ENCODE peak calls at places on chromosomes 1 and 21, in five cellular contexts. U, B, Y, G and V are unnamed samples.

GRCh38 chr1:38500352-38500751 is 359.2 kb downstream of the RRAGC start:
- DNase-seq in Y (no peak), G (no peak), U (no peak), B (no peak), V (no peak)

GRCh38 chr1:247375747-247376146 is 40.2 kb upstream of the NLRP3 start:
- DNase-seq in Y (no peak), U (no peak), G (no peak), B (peak), V (no peak)

GRCh38 chr1:110060034-110060661 is 10.3 kb downstream of the ALX3 start:
- DNase-seq in G (no peak), Y (peak), B (peak), U (peak), V (no peak)

GRCh38 chr1:203069028-203069804 is 16.6 kb downstream of the MYOG start:
- DNase-seq in G (no peak), U (no peak), Y (no peak), B (no peak), V (no peak)

GRCh38 chr1:208557046-208557445 is 312.9 kb upstream of the PLXNA2 start:
- DNase-seq in G (no peak), U (no peak), B (no peak), Y (no peak), V (no peak)

GRCh38 chr1:67978988-67979516 is 71.4 kb downstream of the DIRAS3 start:
- DNase-seq in G (no peak), U (no peak), Y (peak), B (no peak), V (no peak)

GRCh38 chr1:248807067-248807737 is 18.5 kb downstream of the SH3BP5L start:
- DNase-seq in G (no peak), U (peak), B (peak), Y (peak), V (no peak)

GRCh38 chr21:45559216-45560105 is 17.2 kb upstream of the SLC19A1 start:
- DNase-seq in B (no peak), Y (no peak), U (no peak), G (no peak), V (no peak)

GRCh38 chr1:212451416-212452322 is 18.9 kb downstream of the NENF start:
- DNase-seq in Y (no peak), U (no peak), G (no peak), B (no peak), V (no peak)

GRCh38 chr1:167469280-167469965 is 48.9 kb downstream of the CD247 start:
- DNase-seq in Y (no peak), B (no peak), G (no peak), U (no peak), V (no peak)

GRCh38 chr21:34126691-34127090 is 53.3 kb downstream of the MRPS6 start:
- DNase-seq in U (no peak), G (no peak), Y (no peak), B (no peak), V (no peak)

GRCh38 chr1:22108343-22109135 is 34.4 kb downstream of the WNT4 start:
- DNase-seq in Y (no peak), B (no peak), U (no peak), G (no peak), V (no peak)

GRCh38 chr1:173420330-173420806 is 56.8 kb upstream of the PRDX6 start:
- DNase-seq in B (peak), G (peak), Y (peak), U (peak), V (no peak)

GRCh38 chr1:165389609-165390008 is 33.1 kb upstream of the LMX1A start:
- DNase-seq in G (no peak), Y (no peak), B (no peak), U (no peak), V (no peak)

GRCh38 chr1:119160851-119161250 is 20.4 kb upstream of the WARS2 start:
- DNase-seq in U (no peak), Y (no peak), B (no peak), G (no peak), V (no peak)

GRCh38 chr1:46543382-46543760 is 8.1 kb downstream of the KNCN start:
- DNase-seq in Y (no peak), G (no peak), U (peak), B (no peak), V (no peak)

GRCh38 chr1:218336353-218336752 is 8.8 kb upstream of the TGFB2 start:
- DNase-seq in G (no peak), Y (no peak), U (no peak), B (no peak), V (no peak)

GRCh38 chr1:218344814-218345672 is at the start of gene TGFB2:
- DNase-seq in Y (no peak), U (peak), G (no peak), B (no peak), V (no peak)

GRCh38 chr1:218341325-218341724 is 3.8 kb upstream of the TGFB2 start:
- DNase-seq in G (no peak), B (no peak), U (no peak), Y (no peak), V (no peak)

GRCh38 chr1:218342091-218342490 is 3.0 kb upstream of the TGFB2 start:
- DNase-seq in U (no peak), G (no peak), Y (no peak), B (no peak), V (no peak)

GRCh38 chr1:218339267-218339831 is 5.8 kb upstream of the TGFB2 start:
- DNase-seq in G (no peak), Y (peak), U (no peak), B (no peak), V (no peak)
- TF ChIP-seq ATF2 in G (no peak), Y (no peak), U (no peak), B (no peak), V (no peak)

GRCh38 chr1:184953600-184954219 is 20.6 kb downstream of the NIBAN1 start:
- DNase-seq in Y (no peak), U (no peak), G (no peak), B (no peak), V (no peak)
- TF ChIP-seq ATF2 in Y (no peak), U (no peak), G (no peak), B (no peak), V (no peak)

GRCh38 chr1:20840731-20841130 is 53.6 kb upstream of the HP1BP3 start:
- DNase-seq in B (no peak), G (no peak), U (peak), Y (no peak), V (no peak)
- TF ChIP-seq ATF2 in B (no peak), G (no peak), U (no peak), Y (no peak), V (no peak)

GRCh38 chr1:225449774-225450173 is 21.9 kb upstream of the LBR start:
- DNase-seq in U (no peak), G (no peak), Y (no peak), B (no peak), V (no peak)
- TF ChIP-seq ATF2 in U (no peak), G (no peak), Y (no peak), B (no peak), V (no peak)

GRCh38 chr1:192906334-192906733 is 97.5 kb downstream of the RGS2 start:
- DNase-seq in Y (no peak), G (no peak), U (no peak), B (no peak), V (no peak)
- TF ChIP-seq ATF2 in Y (no peak), G (no peak), U (no peak), B (no peak), V (no peak)

GRCh38 chr1:117416546-117417117 is 49.4 kb downstream of the MAN1A2 start:
- DNase-seq in U (peak), B (no peak), Y (no peak), G (no peak), V (no peak)
- TF ChIP-seq ATF2 in U (no peak), B (no peak), Y (no peak), G (no peak), V (no peak)

GRCh38 chr1:78165816-78166215 is 120.0 kb downstream of the GIPC2 start:
- DNase-seq in B (no peak), U (no peak), G (no peak), Y (no peak), V (no peak)

GRCh38 chr1:78171736-78172590 is 126.2 kb downstream of the GIPC2 start:
- DNase-seq in G (no peak), Y (no peak), U (no peak), B (no peak), V (no peak)

GRCh38 chr1:78170845-78171244 is 125.1 kb downstream of the GIPC2 start:
- DNase-seq in Y (no peak), B (no peak), U (no peak), G (no peak), V (no peak)

GRCh38 chr1:78168306-78168705 is 122.5 kb downstream of the GIPC2 start:
- DNase-seq in B (no peak), Y (no peak), U (no peak), G (no peak), V (no peak)
- TF ChIP-seq ATF2 in B (no peak), Y (no peak), U (no peak), G (no peak), V (no peak)

GRCh38 chr21:15222711-15223110 is 157.9 kb upstream of the NRIP1 start:
- DNase-seq in U (no peak), G (no peak), Y (no peak), B (no peak), V (no peak)

GRCh38 chr21:15224346-15225086 is 159.7 kb upstream of the NRIP1 start:
- DNase-seq in G (no peak), U (no peak), Y (no peak), B (no peak), V (no peak)

GRCh38 chr21:15219866-15220265 is 155.1 kb upstream of the NRIP1 start:
- DNase-seq in B (no peak), Y (no peak), G (no peak), U (no peak), V (no peak)

GRCh38 chr21:15221799-15222386 is 157.1 kb upstream of the NRIP1 start:
- DNase-seq in Y (peak), G (peak), B (peak), U (no peak), V (no peak)
- TF ChIP-seq ATF2 in Y (peak), G (no peak), B (no peak), U (no peak), V (no peak)

GRCh38 chr1:56515898-56516538 is 63.3 kb downstream of the PLPP3 start:
- DNase-seq in G (no peak), B (no peak), U (no peak), Y (no peak), V (no peak)

GRCh38 chr1:56513095-56513494 is 66.3 kb downstream of the PLPP3 start:
- DNase-seq in B (no peak), U (no peak), Y (no peak), G (no peak), V (no peak)

GRCh38 chr1:56520202-56520601 is 59.2 kb downstream of the PLPP3 start:
- DNase-seq in Y (no peak), U (no peak), G (no peak), B (no peak), V (no peak)

GRCh38 chr1:56517404-56518130 is 61.8 kb downstream of the PLPP3 start:
- DNase-seq in U (peak), B (no peak), Y (no peak), G (no peak), V (no peak)

DNA sequence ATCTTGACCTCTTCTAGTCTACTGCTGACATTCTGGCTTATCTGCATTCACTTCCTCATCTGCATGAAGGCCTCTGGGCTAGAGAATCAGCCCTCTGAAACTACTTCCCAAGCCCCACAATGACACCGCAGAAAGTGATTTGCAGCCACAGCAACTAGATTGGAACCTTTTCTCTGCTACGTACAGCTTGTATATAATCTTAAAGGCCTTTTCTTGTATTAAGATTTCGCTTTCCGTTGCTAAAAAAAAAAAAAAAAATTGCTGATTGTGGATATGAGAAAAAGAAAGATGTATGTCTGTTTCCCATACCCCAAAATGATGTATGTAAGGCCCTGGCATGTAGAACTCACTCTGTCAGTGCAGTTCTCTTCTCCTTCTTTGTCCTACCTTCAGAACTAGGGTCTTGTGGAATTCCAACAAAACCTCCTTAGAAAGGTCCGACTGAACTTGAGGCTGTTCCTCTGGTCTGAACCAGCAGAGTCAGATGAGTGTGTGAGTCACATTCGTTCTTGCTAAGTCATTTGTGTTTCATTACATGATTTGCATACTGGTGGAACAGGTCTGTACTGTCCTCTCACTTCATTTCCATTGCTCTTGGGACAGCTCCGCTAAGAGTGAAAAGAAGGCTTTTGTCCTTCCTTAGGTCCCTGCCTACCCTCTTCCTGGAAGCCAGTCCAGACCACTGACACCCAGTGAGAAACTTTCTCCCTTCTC is 62.7 kb downstream of the PLPP3 start:
- DNase-seq in B (no peak), U (peak), Y (no peak), G (no peak), V (peak)
- TF ChIP-seq ATF2 in B (no peak), U (no peak), Y (no peak), G (no peak), V (peak)